ENCODE peak calls at places on chromosomes 11 and 22, in five cellular contexts. One of them, this sample, is unnamed.

GRCh38 chr22:25085930-25086901 is 113.4 kb upstream of the CRYBB3 start:
- DNase-seq in bronchial epithelial cell: no peak
- DNase-seq in HEK293T: no peak
- DNase-seq in WERI-Rb-1: no peak
- DNase-seq in PC-9: no peak
- DNase-seq in this sample: no peak

GRCh38 chr11:35583126-35583525 is 35.1 kb upstream of the FJX1 start:
- DNase-seq in bronchial epithelial cell: no peak
- DNase-seq in HEK293T: no peak
- DNase-seq in WERI-Rb-1: no peak
- DNase-seq in PC-9: no peak
- DNase-seq in this sample: no peak

GRCh38 chr11:64156235-64157011 is 9.5 kb downstream of the MACROD1 start:
- DNase-seq in bronchial epithelial cell: no peak
- DNase-seq in HEK293T: no peak
- DNase-seq in WERI-Rb-1: peak; percentile 92
- DNase-seq in PC-9: no peak
- DNase-seq in this sample: no peak

GRCh38 chr11:68370211-68371111 is 58.1 kb downstream of the LRP5 start:
- DNase-seq in bronchial epithelial cell: no peak
- DNase-seq in HEK293T: no peak
- DNase-seq in WERI-Rb-1: no peak
- DNase-seq in PC-9: no peak
- DNase-seq in this sample: no peak

GRCh38 chr11:12274558-12275197 is 102.7 kb upstream of the PARVA start:
- DNase-seq in bronchial epithelial cell: peak; percentile 47
- DNase-seq in HEK293T: no peak
- DNase-seq in WERI-Rb-1: no peak
- DNase-seq in PC-9: no peak
- DNase-seq in this sample: no peak

GRCh38 chr11:75352417-75353206 is 1.2 kb upstream of the ARRB1 start:
- DNase-seq in bronchial epithelial cell: no peak
- DNase-seq in HEK293T: no peak
- DNase-seq in WERI-Rb-1: no peak
- DNase-seq in PC-9: no peak
- DNase-seq in this sample: no peak

GRCh38 chr11:27718346-27718852 is 18.1 kb upstream of the BDNF start:
- DNase-seq in bronchial epithelial cell: peak; percentile 16
- DNase-seq in HEK293T: peak; percentile 53
- DNase-seq in WERI-Rb-1: peak; percentile 91
- DNase-seq in PC-9: peak; percentile 55
- DNase-seq in this sample: no peak

GRCh38 chr11:42465613-42466012 is 846.2 kb upstream of the API5 start:
- DNase-seq in bronchial epithelial cell: no peak
- DNase-seq in HEK293T: no peak
- DNase-seq in WERI-Rb-1: no peak
- DNase-seq in PC-9: no peak
- DNase-seq in this sample: no peak

GRCh38 chr22:35746248-35746647 is 28.6 kb downstream of the APOL5 start:
- DNase-seq in bronchial epithelial cell: no peak
- DNase-seq in HEK293T: no peak
- DNase-seq in WERI-Rb-1: no peak
- DNase-seq in PC-9: no peak
- DNase-seq in this sample: no peak

GRCh38 chr22:50318698-50319411 is 8.0 kb downstream of the DENND6B start:
- DNase-seq in bronchial epithelial cell: no peak
- DNase-seq in HEK293T: no peak
- DNase-seq in WERI-Rb-1: no peak
- DNase-seq in PC-9: no peak
- DNase-seq in this sample: no peak

GRCh38 chr11:44269369-44270351 is 40.3 kb downstream of the ALX4 start:
- DNase-seq in bronchial epithelial cell: no peak
- DNase-seq in HEK293T: no peak
- DNase-seq in WERI-Rb-1: no peak
- DNase-seq in PC-9: no peak
- DNase-seq in this sample: no peak

GRCh38 chr22:19644314-19645223 is 69.7 kb upstream of the SEPTIN5 start:
- DNase-seq in bronchial epithelial cell: no peak
- DNase-seq in HEK293T: no peak
- DNase-seq in WERI-Rb-1: no peak
- DNase-seq in PC-9: no peak
- DNase-seq in this sample: no peak

GRCh38 chr11:107561688-107562087 is 3.8 kb downstream of the ALKBH8 start:
- DNase-seq in bronchial epithelial cell: peak; percentile 96
- DNase-seq in HEK293T: no peak
- DNase-seq in WERI-Rb-1: no peak
- DNase-seq in PC-9: no peak
- DNase-seq in this sample: peak; percentile 73

GRCh38 chr11:70498171-70498571 is 99.8 kb downstream of the CTTN start:
- DNase-seq in bronchial epithelial cell: no peak
- DNase-seq in HEK293T: no peak
- DNase-seq in WERI-Rb-1: no peak
- DNase-seq in PC-9: no peak
- DNase-seq in this sample: no peak

GRCh38 chr11:35750981-35751663 is 88.5 kb downstream of the TRIM44 start:
- DNase-seq in bronchial epithelial cell: peak; percentile 58
- DNase-seq in HEK293T: no peak
- DNase-seq in WERI-Rb-1: no peak
- DNase-seq in PC-9: no peak
- DNase-seq in this sample: no peak

GRCh38 chr11:55714982-55715888 is 53.2 kb downstream of the OR4C6 start:
- DNase-seq in bronchial epithelial cell: no peak
- DNase-seq in HEK293T: peak; percentile 5
- DNase-seq in WERI-Rb-1: peak; percentile 21
- DNase-seq in PC-9: peak; percentile 10
- DNase-seq in this sample: no peak

GRCh38 chr11:6474806-6475500 is 1.2 kb upstream of the TRIM3 start:
- DNase-seq in bronchial epithelial cell: no peak
- DNase-seq in HEK293T: no peak
- DNase-seq in WERI-Rb-1: no peak
- DNase-seq in PC-9: no peak
- DNase-seq in this sample: no peak

GRCh38 chr11:117559698-117560097 is 232.0 kb downstream of the CEP164 start:
- DNase-seq in bronchial epithelial cell: no peak
- DNase-seq in HEK293T: no peak
- DNase-seq in WERI-Rb-1: no peak
- DNase-seq in PC-9: no peak
- DNase-seq in this sample: no peak

GRCh38 chr22:38564669-38565068 is 5.3 kb downstream of the DMC1 start:
- DNase-seq in bronchial epithelial cell: no peak
- DNase-seq in HEK293T: no peak
- DNase-seq in WERI-Rb-1: no peak
- DNase-seq in PC-9: no peak
- DNase-seq in this sample: no peak

GRCh38 chr11:79040348-79040747 is 400.5 kb downstream of the TENM4 start:
- DNase-seq in bronchial epithelial cell: peak; percentile 17
- DNase-seq in HEK293T: no peak
- DNase-seq in WERI-Rb-1: no peak
- DNase-seq in PC-9: no peak
- DNase-seq in this sample: no peak

GRCh38 chr11:118224512-118225180 is at the start of gene JAML:
- DNase-seq in bronchial epithelial cell: no peak
- DNase-seq in HEK293T: no peak
- DNase-seq in WERI-Rb-1: no peak
- DNase-seq in PC-9: no peak
- DNase-seq in this sample: no peak

GRCh38 chr11:65557280-65558001 is 718 bp downstream of the LTBP3 start:
- DNase-seq in bronchial epithelial cell: no peak
- DNase-seq in HEK293T: no peak
- DNase-seq in WERI-Rb-1: no peak
- DNase-seq in PC-9: no peak
- DNase-seq in this sample: no peak

GRCh38 chr11:123479048-123479837 is 49.2 kb downstream of the GRAMD1B start:
- DNase-seq in bronchial epithelial cell: no peak
- DNase-seq in HEK293T: no peak
- DNase-seq in WERI-Rb-1: no peak
- DNase-seq in PC-9: no peak
- DNase-seq in this sample: no peak

GRCh38 chr22:42747701-42748513 is 27.2 kb upstream of the A4GALT start:
- DNase-seq in bronchial epithelial cell: peak; percentile 77
- DNase-seq in HEK293T: no peak
- DNase-seq in WERI-Rb-1: no peak
- DNase-seq in PC-9: no peak
- DNase-seq in this sample: no peak

GRCh38 chr11:23151819-23152218 is 291.5 kb upstream of the CCDC179 start:
- DNase-seq in bronchial epithelial cell: peak; percentile 27
- DNase-seq in HEK293T: no peak
- DNase-seq in WERI-Rb-1: no peak
- DNase-seq in PC-9: no peak
- DNase-seq in this sample: no peak

GRCh38 chr11:34811858-34812257 is 104.3 kb downstream of the APIP start:
- DNase-seq in bronchial epithelial cell: no peak
- DNase-seq in HEK293T: no peak
- DNase-seq in WERI-Rb-1: no peak
- DNase-seq in PC-9: no peak
- DNase-seq in this sample: no peak

GRCh38 chr22:25645964-25646363 is 81.5 kb downstream of the GRK3 start:
- DNase-seq in bronchial epithelial cell: peak; percentile 71
- DNase-seq in HEK293T: no peak
- DNase-seq in WERI-Rb-1: no peak
- DNase-seq in PC-9: no peak
- DNase-seq in this sample: peak; percentile 33

GRCh38 chr11:124586247-124586860 is 16.6 kb downstream of the OR8A1 start:
- DNase-seq in bronchial epithelial cell: peak; percentile 42
- DNase-seq in HEK293T: peak; percentile 54
- DNase-seq in WERI-Rb-1: peak; percentile 36
- DNase-seq in PC-9: peak; percentile 34
- DNase-seq in this sample: no peak

GRCh38 chr22:50189849-50190181 is 4.1 kb downstream of the TRABD start:
- DNase-seq in bronchial epithelial cell: no peak
- DNase-seq in HEK293T: no peak
- DNase-seq in WERI-Rb-1: no peak
- DNase-seq in PC-9: no peak
- DNase-seq in this sample: no peak

GRCh38 chr11:93016595-93016994 is 47.1 kb downstream of the MTNR1B start:
- DNase-seq in bronchial epithelial cell: no peak
- DNase-seq in HEK293T: no peak
- DNase-seq in WERI-Rb-1: no peak
- DNase-seq in PC-9: no peak
- DNase-seq in this sample: no peak

GRCh38 chr11:69157156-69157821 is 1.6 kb downstream of the SMIM38 start:
- DNase-seq in bronchial epithelial cell: no peak
- DNase-seq in HEK293T: no peak
- DNase-seq in WERI-Rb-1: no peak
- DNase-seq in PC-9: no peak
- DNase-seq in this sample: no peak

GRCh38 chr11:23956586-23956985 is 540.3 kb upstream of the LUZP2 start:
- DNase-seq in bronchial epithelial cell: no peak
- DNase-seq in HEK293T: no peak
- DNase-seq in WERI-Rb-1: no peak
- DNase-seq in PC-9: no peak
- DNase-seq in this sample: no peak

GRCh38 chr22:29226246-29226981 is 20.7 kb downstream of the EMID1 start:
- DNase-seq in bronchial epithelial cell: no peak
- DNase-seq in HEK293T: no peak
- DNase-seq in WERI-Rb-1: no peak
- DNase-seq in PC-9: no peak
- DNase-seq in this sample: no peak

GRCh38 chr11:72552399-72552910 is 118.1 kb upstream of the CLPB start:
- DNase-seq in bronchial epithelial cell: no peak
- DNase-seq in HEK293T: no peak
- DNase-seq in WERI-Rb-1: no peak
- DNase-seq in PC-9: no peak
- DNase-seq in this sample: no peak

GRCh38 chr11:2154195-2154585 is 6.8 kb downstream of the INS start:
- DNase-seq in bronchial epithelial cell: no peak
- DNase-seq in HEK293T: no peak
- DNase-seq in WERI-Rb-1: no peak
- DNase-seq in PC-9: no peak
- DNase-seq in this sample: no peak